ENCODE peak calls at places on chromosome 5, in seven cellular contexts. One of them, this sample, is unnamed.

GRCh38 chr5:61329729-61330128 is 2.3 kb upstream of the ZSWIM6 start:
- DNase-seq in neural progenitor cell: peak; percentile 49
- DNase-seq in GM23248: peak; percentile 34
- DNase-seq in fibroblast of lung: peak; percentile 42
- DNase-seq in hepatocyte: peak; percentile 34
- DNase-seq in endothelial cell of umbilical vein: peak; percentile 80
- DNase-seq in mammary epithelial cell: no peak
- DNase-seq in this sample: no peak

GRCh38 chr5:163809480-163809879 is 304.1 kb downstream of the MAT2B start:
- DNase-seq in neural progenitor cell: peak; percentile 17
- DNase-seq in GM23248: no peak
- DNase-seq in fibroblast of lung: peak; percentile 14
- DNase-seq in hepatocyte: no peak
- DNase-seq in endothelial cell of umbilical vein: peak; percentile 63
- DNase-seq in mammary epithelial cell: no peak
- DNase-seq in this sample: no peak

GRCh38 chr5:36507332-36507952 is 99.0 kb upstream of the SLC1A3 start:
- DNase-seq in neural progenitor cell: peak; percentile 80
- DNase-seq in GM23248: peak; percentile 82
- DNase-seq in fibroblast of lung: peak; percentile 52
- DNase-seq in hepatocyte: peak; percentile 82
- DNase-seq in endothelial cell of umbilical vein: peak; percentile 53
- DNase-seq in mammary epithelial cell: peak; percentile 42
- DNase-seq in this sample: peak; percentile 62

GRCh38 chr5:851553-851952 is 767 bp upstream of the ZDHHC11 start:
- DNase-seq in neural progenitor cell: no peak
- DNase-seq in GM23248: no peak
- DNase-seq in fibroblast of lung: no peak
- DNase-seq in hepatocyte: no peak
- DNase-seq in endothelial cell of umbilical vein: no peak
- DNase-seq in mammary epithelial cell: no peak
- DNase-seq in this sample: no peak

GRCh38 chr5:120375248-120375647 is 88.9 kb upstream of the PRR16 start:
- DNase-seq in neural progenitor cell: no peak
- DNase-seq in GM23248: peak; percentile 60
- DNase-seq in fibroblast of lung: peak; percentile 26
- DNase-seq in hepatocyte: no peak
- DNase-seq in endothelial cell of umbilical vein: no peak
- DNase-seq in mammary epithelial cell: no peak
- DNase-seq in this sample: no peak

GRCh38 chr5:66849803-66850202 is 253.6 kb downstream of the MAST4 start:
- DNase-seq in neural progenitor cell: no peak
- DNase-seq in GM23248: peak; percentile 71
- DNase-seq in fibroblast of lung: peak; percentile 71
- DNase-seq in hepatocyte: no peak
- DNase-seq in endothelial cell of umbilical vein: peak; percentile 54
- DNase-seq in mammary epithelial cell: peak; percentile 84
- DNase-seq in this sample: no peak

GRCh38 chr5:95969646-95970358 is 8.2 kb upstream of the ELL2 start:
- DNase-seq in neural progenitor cell: no peak
- DNase-seq in GM23248: peak; percentile 71
- DNase-seq in fibroblast of lung: no peak
- DNase-seq in hepatocyte: no peak
- DNase-seq in endothelial cell of umbilical vein: no peak
- DNase-seq in mammary epithelial cell: peak; percentile 27
- DNase-seq in this sample: no peak

GRCh38 chr5:126812199-126812570 is 35.2 kb downstream of the LMNB1 start:
- DNase-seq in neural progenitor cell: no peak
- DNase-seq in GM23248: no peak
- DNase-seq in fibroblast of lung: peak; percentile 57
- DNase-seq in hepatocyte: no peak
- DNase-seq in endothelial cell of umbilical vein: no peak
- DNase-seq in mammary epithelial cell: no peak
- DNase-seq in this sample: no peak

GRCh38 chr5:128254789-128255188 is 171.2 kb downstream of the SLC12A2 start:
- DNase-seq in neural progenitor cell: no peak
- DNase-seq in GM23248: no peak
- DNase-seq in fibroblast of lung: peak; percentile 40
- DNase-seq in hepatocyte: peak; percentile 27
- DNase-seq in endothelial cell of umbilical vein: peak; percentile 36
- DNase-seq in mammary epithelial cell: peak; percentile 9
- DNase-seq in this sample: no peak

GRCh38 chr5:107806705-107807104 is 136.0 kb upstream of the EFNA5 start:
- DNase-seq in neural progenitor cell: no peak
- DNase-seq in GM23248: peak; percentile 69
- DNase-seq in fibroblast of lung: peak; percentile 88
- DNase-seq in hepatocyte: peak; percentile 57
- DNase-seq in endothelial cell of umbilical vein: no peak
- DNase-seq in mammary epithelial cell: peak; percentile 83
- DNase-seq in this sample: no peak

GRCh38 chr5:178309271-178310008 is 76.8 kb upstream of the PHYKPL start:
- DNase-seq in neural progenitor cell: no peak
- DNase-seq in GM23248: no peak
- DNase-seq in fibroblast of lung: no peak
- DNase-seq in hepatocyte: no peak
- DNase-seq in endothelial cell of umbilical vein: no peak
- DNase-seq in mammary epithelial cell: no peak
- DNase-seq in this sample: no peak

GRCh38 chr5:109550077-109550476 is 139.7 kb upstream of the MAN2A1 start:
- DNase-seq in neural progenitor cell: no peak
- DNase-seq in GM23248: no peak
- DNase-seq in fibroblast of lung: no peak
- DNase-seq in hepatocyte: no peak
- DNase-seq in endothelial cell of umbilical vein: no peak
- DNase-seq in mammary epithelial cell: no peak
- DNase-seq in this sample: no peak

GRCh38 chr5:126454081-126454480 is 30.9 kb downstream of the GRAMD2B start:
- DNase-seq in neural progenitor cell: no peak
- DNase-seq in GM23248: no peak
- DNase-seq in fibroblast of lung: peak; percentile 19
- DNase-seq in hepatocyte: no peak
- DNase-seq in endothelial cell of umbilical vein: no peak
- DNase-seq in mammary epithelial cell: peak; percentile 64
- DNase-seq in this sample: no peak

GRCh38 chr5:111961867-111962266 is 204.9 kb upstream of the NREP start:
- DNase-seq in neural progenitor cell: no peak
- DNase-seq in GM23248: peak; percentile 36
- DNase-seq in fibroblast of lung: no peak
- DNase-seq in hepatocyte: no peak
- DNase-seq in endothelial cell of umbilical vein: no peak
- DNase-seq in mammary epithelial cell: no peak
- DNase-seq in this sample: no peak

GRCh38 chr5:87844449-87844848 is 424.2 kb downstream of the TMEM161B start:
- DNase-seq in neural progenitor cell: no peak
- DNase-seq in GM23248: no peak
- DNase-seq in fibroblast of lung: no peak
- DNase-seq in hepatocyte: no peak
- DNase-seq in endothelial cell of umbilical vein: no peak
- DNase-seq in mammary epithelial cell: no peak
- DNase-seq in this sample: no peak

GRCh38 chr5:73899055-73899454 is 273.1 kb downstream of the ARHGEF28 start:
- DNase-seq in neural progenitor cell: no peak
- DNase-seq in GM23248: no peak
- DNase-seq in fibroblast of lung: no peak
- DNase-seq in hepatocyte: no peak
- DNase-seq in endothelial cell of umbilical vein: no peak
- DNase-seq in mammary epithelial cell: no peak
- DNase-seq in this sample: peak; percentile 46

DNA sequence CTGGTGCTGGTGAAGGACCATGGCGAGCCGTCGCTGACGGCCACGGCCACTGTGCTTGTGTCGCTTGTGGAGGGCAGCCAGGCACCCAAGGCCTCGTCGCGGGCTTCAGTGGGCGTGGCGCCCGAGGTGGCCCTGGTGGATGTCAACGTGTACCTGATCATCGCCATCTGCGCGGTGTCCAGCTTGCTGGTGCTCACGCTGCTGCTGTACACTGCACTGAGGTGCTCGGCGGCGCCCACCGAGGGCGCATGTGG is 2.2 kb downstream of the PCDHA10 start:
- DNase-seq in neural progenitor cell: no peak
- DNase-seq in GM23248: no peak
- DNase-seq in fibroblast of lung: no peak
- DNase-seq in hepatocyte: no peak
- DNase-seq in endothelial cell of umbilical vein: no peak
- DNase-seq in mammary epithelial cell: no peak
- DNase-seq in this sample: no peak
- H3K9me3 ChIP-seq in neural progenitor cell: peaks cover 5% of the 10 kb centered on the region
- H3K9me3 ChIP-seq in GM23248: peaks cover 2% of the 10 kb centered on the region
- H3K9me3 ChIP-seq in fibroblast of lung: no peaks in the 10 kb centered on the region
- H3K9me3 ChIP-seq in hepatocyte: peaks cover 11% of the 10 kb centered on the region
- H3K9me3 ChIP-seq in endothelial cell of umbilical vein: no peaks in the 10 kb centered on the region
- H3K9me3 ChIP-seq in mammary epithelial cell: peaks cover 30% of the 10 kb centered on the region
- H3K9me3 ChIP-seq in this sample: no peaks in the 10 kb centered on the region

GRCh38 chr5:138241688-138242547 is 28.8 kb upstream of the CDC23 start:
- DNase-seq in neural progenitor cell: peak; percentile 69
- DNase-seq in GM23248: peak; percentile 57
- DNase-seq in fibroblast of lung: peak; percentile 32
- DNase-seq in hepatocyte: peak; percentile 46
- DNase-seq in endothelial cell of umbilical vein: peak; percentile 42
- DNase-seq in mammary epithelial cell: no peak
- DNase-seq in this sample: no peak
- H2AFZ ChIP-seq in neural progenitor cell: peak overlapping the region; percentile 93
- H2AFZ ChIP-seq in GM23248: peak overlapping the region; percentile 89
- H2AFZ ChIP-seq in fibroblast of lung: peak overlapping the region; percentile 15
- H2AFZ ChIP-seq in hepatocyte: peak overlapping the region; percentile 88
- H2AFZ ChIP-seq in endothelial cell of umbilical vein: peak overlapping the region; percentile 97
- H2AFZ ChIP-seq in mammary epithelial cell: peak overlapping the region; percentile 61
- H2AFZ ChIP-seq in this sample: peak overlapping the region; percentile 23

GRCh38 chr5:116765441-116765840 is 190.8 kb upstream of the SEMA6A start:
- DNase-seq in neural progenitor cell: no peak
- DNase-seq in GM23248: no peak
- DNase-seq in fibroblast of lung: peak; percentile 5
- DNase-seq in hepatocyte: no peak
- DNase-seq in endothelial cell of umbilical vein: no peak
- DNase-seq in mammary epithelial cell: peak; percentile 27
- DNase-seq in this sample: no peak

GRCh38 chr5:116763987-116764866 is 189.6 kb upstream of the SEMA6A start:
- DNase-seq in neural progenitor cell: no peak
- DNase-seq in GM23248: no peak
- DNase-seq in fibroblast of lung: no peak
- DNase-seq in hepatocyte: no peak
- DNase-seq in endothelial cell of umbilical vein: no peak
- DNase-seq in mammary epithelial cell: peak; percentile 97
- DNase-seq in this sample: peak; percentile 57

GRCh38 chr5:116764941-116765340 is 190.3 kb upstream of the SEMA6A start:
- DNase-seq in neural progenitor cell: no peak
- DNase-seq in GM23248: no peak
- DNase-seq in fibroblast of lung: no peak
- DNase-seq in hepatocyte: no peak
- DNase-seq in endothelial cell of umbilical vein: no peak
- DNase-seq in mammary epithelial cell: no peak
- DNase-seq in this sample: no peak

GRCh38 chr5:116756531-116756930 is 181.9 kb upstream of the SEMA6A start:
- DNase-seq in neural progenitor cell: no peak
- DNase-seq in GM23248: no peak
- DNase-seq in fibroblast of lung: no peak
- DNase-seq in hepatocyte: no peak
- DNase-seq in endothelial cell of umbilical vein: no peak
- DNase-seq in mammary epithelial cell: no peak
- DNase-seq in this sample: no peak

DNA sequence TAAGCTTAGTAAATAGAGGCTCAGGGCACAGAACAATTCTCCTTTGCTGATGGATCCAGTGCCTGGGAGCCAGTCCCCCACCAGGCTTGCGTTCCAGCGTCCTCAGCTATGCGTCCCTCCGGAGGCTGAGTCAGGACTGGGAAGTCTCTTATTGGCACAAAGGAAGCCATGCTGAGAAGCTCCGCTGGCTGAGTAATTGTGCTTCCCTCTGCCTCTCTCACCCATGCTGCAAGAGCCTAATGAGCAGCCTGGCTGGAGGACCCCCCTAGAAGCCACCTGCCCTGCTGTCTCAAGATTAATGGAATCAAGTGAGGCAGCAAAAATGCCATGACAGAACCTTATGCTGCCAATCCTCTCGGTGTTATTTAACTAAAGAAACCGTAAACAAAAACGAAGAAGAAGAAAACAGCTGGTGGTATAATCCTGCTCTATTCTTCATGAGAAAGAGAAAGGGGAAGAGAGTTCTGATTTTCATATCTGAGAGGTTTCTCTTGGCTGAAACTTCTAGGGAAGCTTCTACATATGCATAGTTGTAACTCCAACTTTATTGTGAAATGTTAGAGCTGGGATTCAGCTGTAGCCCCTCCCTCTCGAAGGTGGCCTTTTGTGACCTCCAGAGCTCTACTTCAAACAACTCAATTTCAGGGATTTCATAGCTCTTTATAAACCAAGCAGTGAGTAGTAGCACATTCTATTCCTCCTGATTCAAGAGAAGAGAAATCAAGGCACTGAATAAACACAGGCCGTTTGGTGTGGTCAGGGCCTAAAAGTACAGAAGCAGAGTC is 185.4 kb upstream of the SEMA6A start:
- DNase-seq in neural progenitor cell: peak; percentile 94
- DNase-seq in GM23248: no peak
- DNase-seq in fibroblast of lung: peak; percentile 72
- DNase-seq in hepatocyte: no peak
- DNase-seq in endothelial cell of umbilical vein: no peak
- DNase-seq in mammary epithelial cell: no peak
- DNase-seq in this sample: no peak
- TF ChIP-seq EZH2 in neural progenitor cell: no peak
- TF ChIP-seq EZH2 in GM23248: no peak
- TF ChIP-seq EZH2 in fibroblast of lung: no peak
- TF ChIP-seq EZH2 in hepatocyte: no peak
- TF ChIP-seq EZH2 in endothelial cell of umbilical vein: no peak
- TF ChIP-seq EZH2 in mammary epithelial cell: no peak
- TF ChIP-seq EZH2 in this sample: no peak

DNA sequence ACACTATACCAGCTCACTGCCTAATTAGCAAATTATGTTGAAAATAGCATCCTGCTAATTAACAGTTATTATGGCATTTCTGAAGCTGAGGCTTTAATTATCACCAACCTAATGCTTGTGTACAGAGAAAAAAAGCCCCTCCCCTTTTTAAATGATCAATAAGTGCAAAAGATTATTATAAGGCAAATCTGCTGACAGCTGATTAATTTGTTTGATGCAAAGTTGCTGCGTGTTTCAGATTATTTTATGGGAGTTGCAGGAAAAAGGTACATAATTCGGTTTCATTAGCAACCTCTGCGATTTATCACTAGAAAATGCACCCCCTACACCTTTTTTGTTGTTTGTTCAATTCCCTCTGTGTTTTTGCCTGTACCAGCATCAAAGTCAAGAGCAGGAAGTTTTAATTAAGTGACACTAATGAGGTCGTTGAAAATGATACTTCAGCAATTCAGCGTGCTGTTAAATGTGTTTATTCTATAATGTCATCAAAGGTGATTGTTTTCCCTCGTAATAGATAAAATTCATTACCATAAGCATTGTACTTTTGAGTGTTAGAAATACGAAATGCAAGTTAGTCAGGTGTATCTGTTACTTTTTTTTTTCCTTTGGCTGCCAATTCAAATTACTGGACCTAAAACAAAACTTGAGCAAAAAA is 170.0 kb downstream of the EBF1 start:
- DNase-seq in neural progenitor cell: no peak
- DNase-seq in GM23248: no peak
- DNase-seq in fibroblast of lung: no peak
- DNase-seq in hepatocyte: no peak
- DNase-seq in endothelial cell of umbilical vein: no peak
- DNase-seq in mammary epithelial cell: no peak
- DNase-seq in this sample: no peak
- H3K9me3 ChIP-seq in neural progenitor cell: no peaks in the 10 kb centered on the region
- H3K9me3 ChIP-seq in GM23248: no peaks in the 10 kb centered on the region
- H3K9me3 ChIP-seq in fibroblast of lung: no peaks in the 10 kb centered on the region
- H3K9me3 ChIP-seq in hepatocyte: no peaks in the 10 kb centered on the region
- H3K9me3 ChIP-seq in endothelial cell of umbilical vein: no peaks in the 10 kb centered on the region
- H3K9me3 ChIP-seq in mammary epithelial cell: no peaks in the 10 kb centered on the region
- H3K9me3 ChIP-seq in this sample: no peaks in the 10 kb centered on the region